ENCODE peak calls at places on chromosomes 13 and 19, in five cellular contexts. E, B, I, P and T are unnamed samples.

GRCh38 chr13:101115762-101116161 is 300.5 kb downstream of the NALCN start:
- DNase-seq in P (peak; percentile 31), E (no peak), B (no peak), I (no peak), T (no peak)

GRCh38 chr13:24943136-24943535 is 152.8 kb upstream of the PABPC3 start:
- DNase-seq in I (no peak), B (no peak), P (no peak), E (no peak), T (no peak)

GRCh38 chr13:43767351-43767901 is 19.3 kb downstream of the ENOX1 start:
- DNase-seq in E (no peak), I (no peak), B (no peak), P (peak; percentile 33), T (no peak)

GRCh38 chr19:35451278-35452096 is 3.4 kb downstream of the FFAR2 start:
- DNase-seq in I (no peak), B (no peak), E (no peak), P (no peak), T (peak; percentile 40)

GRCh38 chr13:86933676-86934075 is 737.5 kb upstream of the SLITRK5 start:
- DNase-seq in B (no peak), E (no peak), P (no peak), I (no peak), T (no peak)

GRCh38 chr13:79481685-79482052 is 714 bp downstream of the NDFIP2 start:
- DNase-seq in P (peak; percentile 32), I (peak; percentile 7), E (no peak), B (no peak), T (peak; percentile 59)

GRCh38 chr13:24208314-24208713 is 47.8 kb downstream of the SPATA13 start:
- DNase-seq in B (no peak), P (peak; percentile 91), E (peak; percentile 21), I (no peak), T (no peak)

GRCh38 chr19:40803857-40804782 is 5.1 kb downstream of the EGLN2 start:
- DNase-seq in B (peak; percentile 68), I (peak; percentile 60), P (no peak), E (peak; percentile 68), T (peak; percentile 85)

GRCh38 chr19:28929026-28929425 is 283.9 kb downstream of the UQCRFS1 start:
- DNase-seq in E (no peak), I (no peak), B (no peak), P (peak; percentile 27), T (no peak)

GRCh38 chr13:110433014-110433413 is 125.9 kb downstream of the COL4A2 start:
- DNase-seq in E (no peak), B (no peak), P (no peak), I (no peak), T (no peak)

GRCh38 chr19:389935-390289 is 19.0 kb downstream of the C2CD4C start:
- DNase-seq in I (no peak), E (no peak), P (no peak), B (no peak), T (no peak)

GRCh38 chr19:28785961-28786360 is 427.0 kb downstream of the UQCRFS1 start:
- DNase-seq in P (no peak), E (no peak), I (no peak), B (no peak), T (no peak)

GRCh38 chr13:95246292-95247082 is 54.8 kb downstream of the ABCC4 start:
- DNase-seq in I (no peak), E (peak; percentile 80), B (peak; percentile 73), P (no peak), T (no peak)

GRCh38 chr19:16338470-16339360 is 14.1 kb downstream of the KLF2 start:
- DNase-seq in I (peak; percentile 34), B (no peak), E (no peak), P (peak; percentile 95), T (peak; percentile 48)

GRCh38 chr13:100213576-100213975 is 124.7 kb downstream of the PCCA start:
- DNase-seq in B (no peak), I (no peak), E (no peak), P (no peak), T (no peak)

GRCh38 chr13:33110713-33111413 is 94.6 kb downstream of the KL start:
- DNase-seq in I (no peak), E (no peak), P (peak; percentile 52), B (no peak), T (no peak)

GRCh38 chr19:47497073-47497766 is 13.2 kb upstream of the KPTN start:
- DNase-seq in B (peak; percentile 81), E (no peak), P (no peak), I (no peak), T (no peak)

GRCh38 chr13:20264271-20265018 is 32.3 kb upstream of the GJB6 start:
- DNase-seq in B (no peak), I (no peak), E (no peak), P (no peak), T (no peak)

GRCh38 chr13:46593403-46593802 is 40.4 kb downstream of the LRCH1 start:
- DNase-seq in P (no peak), E (no peak), B (no peak), I (peak; percentile 38), T (no peak)

GRCh38 chr13:99542788-99543406 is 41.6 kb downstream of the TM9SF2 start:
- DNase-seq in B (no peak), P (no peak), I (no peak), E (no peak), T (no peak)

GRCh38 chr19:15934332-15935078 is at the start of gene CYP4F11:
- DNase-seq in I (no peak), B (no peak), E (peak; percentile 85), P (no peak), T (no peak)

GRCh38 chr19:17841371-17841809 is 6.4 kb downstream of the JAK3 start:
- DNase-seq in E (no peak), B (no peak), I (no peak), P (peak; percentile 16), T (no peak)

GRCh38 chr19:46133101-46133627 is 8.7 kb upstream of the IGFL3 start:
- DNase-seq in I (no peak), P (peak; percentile 81), B (peak; percentile 30), E (peak; percentile 92), T (no peak)

GRCh38 chr19:55600336-55601028 is 394 bp downstream of the ZNF524 start:
- DNase-seq in B (peak; percentile 88), P (peak; percentile 65), I (no peak), E (peak; percentile 81), T (peak; percentile 76)

GRCh38 chr13:85286081-85286480 is 513.1 kb downstream of the SLITRK6 start:
- DNase-seq in B (no peak), P (no peak), I (no peak), E (no peak), T (no peak)

GRCh38 chr13:48728226-48728625 is 74.5 kb downstream of the CYSLTR2 start:
- DNase-seq in P (no peak), E (no peak), B (no peak), I (no peak), T (no peak)

GRCh38 chr19:30441011-30441410 is 68.8 kb downstream of the ZNF536 start:
- DNase-seq in B (no peak), E (no peak), I (no peak), P (no peak), T (no peak)

GRCh38 chr19:16200038-16200775 is 2.5 kb downstream of the AP1M1 start:
- DNase-seq in I (no peak), E (no peak), B (no peak), P (peak; percentile 69), T (no peak)

GRCh38 chr19:49672131-49672919 is 4.7 kb upstream of the PRMT1 start:
- DNase-seq in P (peak; percentile 80), E (peak; percentile 63), B (peak; percentile 90), I (peak; percentile 67), T (peak; percentile 81)

GRCh38 chr13:85828094-85828684 is 29.0 kb upstream of the SLITRK6 start:
- DNase-seq in E (no peak), B (no peak), I (no peak), P (peak; percentile 50), T (no peak)

GRCh38 chr19:33788676-33789075 is 8.0 kb upstream of the KCTD15 start:
- DNase-seq in B (peak; percentile 55), P (no peak), E (no peak), I (no peak), T (no peak)

GRCh38 chr13:83563499-83563898 is 318.8 kb downstream of the SLITRK1 start:
- DNase-seq in E (no peak), P (no peak), B (no peak), I (no peak), T (no peak)

GRCh38 chr19:1568320-1569019 is at the start of gene MEX3D:
- DNase-seq in P (peak; percentile 88), B (peak; percentile 71), E (peak; percentile 74), I (peak; percentile 69), T (peak; percentile 84)

GRCh38 chr13:39102981-39103490 is 64.8 kb downstream of the NHLRC3 start:
- DNase-seq in E (no peak), P (no peak), I (no peak), B (no peak), T (no peak)

GRCh38 chr13:73591861-73592260 is 533.1 kb downstream of the KLF5 start:
- DNase-seq in I (no peak), E (no peak), P (no peak), B (no peak), T (no peak)

GRCh38 chr19:3932931-3933810 is at the start of gene NMRK2:
- DNase-seq in P (no peak), E (no peak), I (no peak), B (peak; percentile 44), T (no peak)

GRCh38 chr19:14473073-14473790 is 1.9 kb downstream of the PTGER1 start:
- DNase-seq in B (no peak), P (no peak), E (no peak), I (no peak), T (peak; percentile 12)

GRCh38 chr19:4990306-4990705 is 21.4 kb downstream of the KDM4B start:
- DNase-seq in E (no peak), B (no peak), P (no peak), I (no peak), T (no peak)